ENCODE peak calls at places on chromosomes 1 and 21, in four cellular contexts. One of them, this sample, is unnamed. For H3K4me1, the result is how much of the 10 kb centered on the place peaks cover.

GRCh38 chr1:185774384-185774783 is 40.2 kb downstream of the HMCN1 start:
- DNase-seq in adrenal gland: no peak
- DNase-seq in body of pancreas: no peak
- DNase-seq in SJSA1: no peak
- DNase-seq in this sample: no peak

GRCh38 chr1:234874291-234875288 is 254.0 kb downstream of the TOMM20 start:
- DNase-seq in body of pancreas: no peak
- DNase-seq in SJSA1: no peak
- DNase-seq in adrenal gland: no peak
- DNase-seq in this sample: no peak

GRCh38 chr1:149906561-149906960 is 7.2 kb downstream of the BOLA1 start:
- DNase-seq in body of pancreas: no peak
- DNase-seq in SJSA1: no peak
- DNase-seq in adrenal gland: no peak
- DNase-seq in this sample: no peak

GRCh38 chr21:42233067-42233981 is 14.4 kb downstream of the ABCG1 start:
- DNase-seq in body of pancreas: peak
- DNase-seq in adrenal gland: peak
- DNase-seq in SJSA1: peak
- DNase-seq in this sample: peak

GRCh38 chr1:7853341-7854026 is 619 bp upstream of the UTS2 start:
- DNase-seq in SJSA1: no peak
- DNase-seq in adrenal gland: no peak
- DNase-seq in body of pancreas: no peak
- DNase-seq in this sample: no peak

GRCh38 chr1:160401972-160402795 is 1.8 kb downstream of the VANGL2 start:
- DNase-seq in adrenal gland: no peak
- DNase-seq in SJSA1: no peak
- DNase-seq in body of pancreas: no peak
- DNase-seq in this sample: no peak

GRCh38 chr1:218361298-218362065 is 16.3 kb downstream of the TGFB2 start:
- DNase-seq in body of pancreas: no peak
- DNase-seq in adrenal gland: no peak
- DNase-seq in SJSA1: peak
- DNase-seq in this sample: no peak

GRCh38 chr1:59054172-59054571 is 242.7 kb upstream of the FGGY start:
- DNase-seq in body of pancreas: no peak
- DNase-seq in SJSA1: no peak
- DNase-seq in adrenal gland: no peak
- DNase-seq in this sample: no peak

GRCh38 chr1:205294175-205294913 is 27.2 kb downstream of the NUAK2 start:
- DNase-seq in adrenal gland: peak
- DNase-seq in SJSA1: peak
- DNase-seq in body of pancreas: peak
- DNase-seq in this sample: no peak

GRCh38 chr1:107782192-107782845 is 182.7 kb downstream of the VAV3 start:
- DNase-seq in body of pancreas: peak
- DNase-seq in SJSA1: peak
- DNase-seq in adrenal gland: peak
- DNase-seq in this sample: no peak

GRCh38 chr1:51302746-51303145 is 27.6 kb downstream of the TTC39A start:
- DNase-seq in adrenal gland: no peak
- DNase-seq in body of pancreas: no peak
- DNase-seq in SJSA1: no peak
- DNase-seq in this sample: no peak

GRCh38 chr21:42463861-42464515 is 32.0 kb downstream of the RSPH1 start:
- DNase-seq in body of pancreas: peak
- DNase-seq in SJSA1: peak
- DNase-seq in adrenal gland: peak
- DNase-seq in this sample: no peak

GRCh38 chr21:31288191-31288590 is 55.9 kb downstream of the TIAM1 start:
- DNase-seq in SJSA1: no peak
- DNase-seq in body of pancreas: no peak
- DNase-seq in adrenal gland: no peak
- DNase-seq in this sample: no peak

GRCh38 chr1:106536741-106537140 is 519.7 kb upstream of the PRMT6 start:
- DNase-seq in body of pancreas: no peak
- DNase-seq in SJSA1: no peak
- DNase-seq in adrenal gland: no peak
- DNase-seq in this sample: no peak

GRCh38 chr1:165679282-165680036 is 18.9 kb downstream of the ALDH9A1 start:
- DNase-seq in adrenal gland: no peak
- DNase-seq in SJSA1: no peak
- DNase-seq in body of pancreas: no peak
- DNase-seq in this sample: no peak

GRCh38 chr1:167453156-167453555 is 65.2 kb downstream of the CD247 start:
- DNase-seq in SJSA1: no peak
- DNase-seq in body of pancreas: no peak
- DNase-seq in adrenal gland: no peak
- DNase-seq in this sample: no peak

GRCh38 chr21:44462090-44462833 is 7.0 kb downstream of the LRRC3 start:
- DNase-seq in body of pancreas: no peak
- DNase-seq in SJSA1: no peak
- DNase-seq in adrenal gland: no peak
- DNase-seq in this sample: no peak

GRCh38 chr1:245807306-245807705 is 652.5 kb downstream of the KIF26B start:
- DNase-seq in body of pancreas: peak
- DNase-seq in adrenal gland: no peak
- DNase-seq in SJSA1: no peak
- DNase-seq in this sample: no peak

GRCh38 chr21:31446206-31446900 is 102.3 kb upstream of the TIAM1 start:
- DNase-seq in adrenal gland: no peak
- DNase-seq in SJSA1: no peak
- DNase-seq in body of pancreas: no peak
- DNase-seq in this sample: no peak

GRCh38 chr1:51671527-51672325 is 54.8 kb downstream of the OSBPL9 start:
- DNase-seq in body of pancreas: no peak
- DNase-seq in adrenal gland: no peak
- DNase-seq in SJSA1: peak
- DNase-seq in this sample: no peak

GRCh38 chr1:73782901-73783300 is 415.1 kb downstream of the LRRIQ3 start:
- DNase-seq in SJSA1: no peak
- DNase-seq in body of pancreas: no peak
- DNase-seq in adrenal gland: no peak
- DNase-seq in this sample: no peak

GRCh38 chr1:52426391-52426790 is 22.0 kb downstream of the PRPF38A start:
- DNase-seq in SJSA1: no peak
- DNase-seq in adrenal gland: no peak
- DNase-seq in body of pancreas: no peak
- DNase-seq in this sample: no peak

GRCh38 chr1:116445534-116445933 is 72.5 kb downstream of the ATP1A1 start:
- DNase-seq in adrenal gland: no peak
- DNase-seq in body of pancreas: no peak
- DNase-seq in SJSA1: no peak
- DNase-seq in this sample: no peak

GRCh38 chr1:199553104-199553503 is 474.4 kb upstream of the NR5A2 start:
- DNase-seq in body of pancreas: no peak
- DNase-seq in SJSA1: no peak
- DNase-seq in adrenal gland: no peak
- DNase-seq in this sample: no peak

GRCh38 chr21:33308586-33309490 is 15.9 kb upstream of the IFNAR1 start:
- DNase-seq in SJSA1: no peak
- DNase-seq in adrenal gland: no peak
- DNase-seq in body of pancreas: no peak
- DNase-seq in this sample: no peak

GRCh38 chr1:217769768-217770167 is 138.6 kb downstream of the SPATA17 start:
- DNase-seq in SJSA1: no peak
- DNase-seq in adrenal gland: no peak
- DNase-seq in body of pancreas: no peak
- DNase-seq in this sample: no peak

GRCh38 chr1:202204065-202204464 is 10.5 kb downstream of the LGR6 start:
- DNase-seq in SJSA1: no peak
- DNase-seq in body of pancreas: no peak
- DNase-seq in adrenal gland: no peak
- DNase-seq in this sample: no peak

GRCh38 chr1:19597463-19598309 is 46.4 kb upstream of the NBL1 start:
- DNase-seq in adrenal gland: peak
- DNase-seq in SJSA1: no peak
- DNase-seq in body of pancreas: no peak
- DNase-seq in this sample: no peak

GRCh38 chr1:246907472-246907871 is 24.3 kb downstream of the AHCTF1 start:
- DNase-seq in adrenal gland: peak
- DNase-seq in SJSA1: peak
- DNase-seq in body of pancreas: peak
- DNase-seq in this sample: no peak

DNA sequence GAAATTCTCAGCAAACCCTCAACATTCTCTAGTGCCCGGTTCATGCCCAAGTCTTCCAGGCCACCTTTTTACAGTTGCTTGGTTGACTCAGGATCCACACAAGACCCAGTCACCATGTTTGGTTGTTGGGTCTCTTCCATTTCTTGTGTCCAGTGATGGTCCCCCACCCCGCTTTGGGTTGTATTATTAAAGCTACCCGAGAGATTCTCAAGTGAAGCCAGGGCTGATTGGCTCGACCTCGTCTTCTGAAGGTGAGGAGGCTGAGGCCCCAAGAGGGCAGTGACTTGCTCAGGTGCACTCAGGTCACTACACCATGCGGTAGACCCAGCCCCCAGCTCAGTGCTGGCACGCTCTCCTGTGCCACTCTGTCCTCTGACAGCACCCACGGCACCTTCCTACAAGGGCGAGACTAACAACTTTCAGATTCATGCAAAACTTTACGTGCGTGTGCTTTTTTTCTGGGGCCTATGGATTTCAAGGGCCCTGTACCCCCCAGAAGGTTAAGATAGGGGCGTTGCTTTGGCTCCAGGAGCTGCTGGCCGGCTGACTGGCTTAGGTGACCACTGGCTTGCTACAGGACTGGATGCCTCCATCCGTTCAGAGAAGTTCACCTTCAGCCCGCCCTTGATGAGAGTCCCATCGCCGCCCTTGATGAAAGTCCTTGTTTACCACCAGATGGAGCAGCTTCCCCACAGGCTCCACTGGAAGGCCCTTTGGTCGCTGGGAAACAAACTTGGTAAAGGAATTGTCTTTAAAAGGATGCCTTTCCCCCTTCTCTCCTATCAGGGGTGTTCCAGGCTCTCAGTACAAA is 50.4 kb downstream of the CAPN9 start:
- DNase-seq in body of pancreas: peak
- DNase-seq in adrenal gland: peak
- DNase-seq in SJSA1: peak
- DNase-seq in this sample: peak
- H3K4me1 ChIP-seq in body of pancreas: under half
- H3K4me1 ChIP-seq in adrenal gland: under half
- H3K4me1 ChIP-seq in SJSA1: under half
- H3K4me1 ChIP-seq in this sample: under half

DNA sequence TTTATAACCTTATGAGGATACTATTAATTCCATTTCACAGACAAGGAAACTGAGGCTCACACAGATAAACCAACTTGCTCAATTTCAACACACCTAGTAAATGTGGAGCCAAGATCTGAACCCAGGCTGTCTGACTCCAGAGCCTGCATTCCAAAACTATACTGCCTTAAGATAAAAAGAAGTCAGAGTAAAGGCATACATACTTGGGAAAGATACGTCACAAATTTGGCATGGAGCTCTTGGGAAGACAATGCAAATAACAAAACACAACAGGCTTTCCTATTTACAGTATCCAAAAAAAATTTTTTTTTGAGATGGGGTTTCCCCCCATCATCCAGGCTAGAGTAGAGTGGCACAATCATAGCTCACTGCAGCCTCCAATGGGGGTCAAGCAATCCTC is 5.9 kb downstream of the AKT3 start:
- DNase-seq in adrenal gland: no peak
- DNase-seq in body of pancreas: no peak
- DNase-seq in SJSA1: peak
- DNase-seq in this sample: no peak
- H3K4me1 ChIP-seq in adrenal gland: under half
- H3K4me1 ChIP-seq in body of pancreas: under half
- H3K4me1 ChIP-seq in SJSA1: under half
- H3K4me1 ChIP-seq in this sample: under half

GRCh38 chr1:2252423-2252822 is 24.3 kb downstream of the SKI start:
- DNase-seq in SJSA1: no peak
- DNase-seq in adrenal gland: no peak
- DNase-seq in body of pancreas: no peak
- DNase-seq in this sample: no peak

GRCh38 chr1:2255047-2255419 is 26.9 kb downstream of the SKI start:
- DNase-seq in SJSA1: no peak
- DNase-seq in body of pancreas: no peak
- DNase-seq in adrenal gland: no peak
- DNase-seq in this sample: no peak

GRCh38 chr1:2251786-2252185 is 23.7 kb downstream of the SKI start:
- DNase-seq in adrenal gland: peak
- DNase-seq in SJSA1: no peak
- DNase-seq in body of pancreas: peak
- DNase-seq in this sample: no peak

GRCh38 chr1:2253797-2254480 is 25.8 kb downstream of the SKI start:
- DNase-seq in adrenal gland: no peak
- DNase-seq in SJSA1: no peak
- DNase-seq in body of pancreas: no peak
- DNase-seq in this sample: no peak

GRCh38 chr1:2253036-2253796 is 25.1 kb downstream of the SKI start:
- DNase-seq in SJSA1: no peak
- DNase-seq in adrenal gland: no peak
- DNase-seq in body of pancreas: no peak
- DNase-seq in this sample: no peak
- H3K4me1 ChIP-seq in SJSA1: under half
- H3K4me1 ChIP-seq in adrenal gland: half or more
- H3K4me1 ChIP-seq in body of pancreas: under half
- H3K4me1 ChIP-seq in this sample: half or more

DNA sequence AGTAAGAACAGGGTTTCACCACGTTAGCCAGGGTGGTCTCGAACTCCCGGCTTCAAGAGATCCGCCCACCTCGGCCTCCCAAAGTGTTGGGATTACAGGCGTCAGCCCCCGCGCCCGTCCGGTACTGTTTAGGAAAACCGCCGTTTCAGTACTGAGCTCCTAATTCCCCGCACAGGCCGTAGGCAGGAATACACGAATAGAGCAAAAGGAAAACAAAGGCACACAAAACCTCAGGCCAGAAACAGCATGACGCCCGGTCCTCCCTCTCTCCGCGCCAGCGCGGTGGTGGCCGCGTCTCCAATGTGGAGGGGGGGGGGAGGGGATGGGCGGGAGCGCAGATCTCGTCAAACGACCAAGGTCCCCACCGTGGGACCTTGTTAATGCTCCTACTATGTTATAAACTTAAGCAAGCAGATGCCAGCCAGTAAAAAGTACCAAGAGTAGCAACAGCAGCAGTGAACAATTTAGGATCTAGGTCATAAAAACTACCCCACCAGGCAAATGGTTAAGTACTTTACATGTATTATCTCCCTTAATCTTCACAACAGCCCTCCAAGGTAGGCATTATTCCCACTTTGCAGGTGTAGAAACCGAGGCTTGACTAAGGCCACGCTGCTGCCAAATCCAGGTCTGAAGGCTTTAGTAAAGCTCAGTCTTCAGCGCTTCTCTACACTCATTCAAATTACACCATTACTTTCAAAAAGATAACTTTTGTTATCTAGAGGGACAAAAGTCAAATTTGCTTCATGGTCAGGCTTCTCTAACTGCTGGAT is 722 bp upstream of the ADAR start:
- DNase-seq in body of pancreas: peak
- DNase-seq in SJSA1: peak
- DNase-seq in adrenal gland: no peak
- DNase-seq in this sample: no peak
- H3K4me1 ChIP-seq in body of pancreas: under half
- H3K4me1 ChIP-seq in SJSA1: under half
- H3K4me1 ChIP-seq in adrenal gland: under half
- H3K4me1 ChIP-seq in this sample: under half

GRCh38 chr1:32411261-32411660 is 17.0 kb upstream of the BSDC1 start:
- DNase-seq in adrenal gland: no peak
- DNase-seq in body of pancreas: no peak
- DNase-seq in SJSA1: no peak
- DNase-seq in this sample: no peak
- H3K4me1 ChIP-seq in adrenal gland: under half
- H3K4me1 ChIP-seq in body of pancreas: under half
- H3K4me1 ChIP-seq in SJSA1: under half
- H3K4me1 ChIP-seq in this sample: under half

This sample was measured in tibial nerve.